ENCODE peak calls at places on chromosomes 2 and 18, in four cellular contexts. S, R, E and U are unnamed samples. For H3K4me1, the result is how much of the 10 kb centered on the place peaks cover.

GRCh38 chr2:27714053-27714452 is 50.4 kb downstream of the SLC4A1AP start:
- DNase-seq in S (no peak), R (no peak), E (no peak), U (no peak)

GRCh38 chr18:27226556-27227075 is 41.5 kb upstream of the CHST9 start:
- DNase-seq in S (no peak), R (no peak), E (no peak), U (no peak)

GRCh38 chr2:25437881-25438662 is 96.3 kb upstream of the DNMT3A start:
- DNase-seq in S (no peak), R (no peak), E (no peak), U (no peak)

GRCh38 chr2:74503506-74504475 is 3.7 kb downstream of the PCGF1 start:
- DNase-seq in S (peak), R (no peak), E (no peak), U (peak)

GRCh38 chr2:167264380-167264779 is 376.1 kb downstream of the XIRP2 start:
- DNase-seq in S (peak), R (peak), E (no peak), U (peak)

GRCh38 chr18:61464551-61465102 is 131.4 kb downstream of the CDH20 start:
- DNase-seq in S (no peak), R (peak), E (no peak), U (no peak)

GRCh38 chr18:14912967-14913366 is 165.0 kb downstream of the ANKRD30B start:
- DNase-seq in S (no peak), R (no peak), E (no peak), U (no peak)

GRCh38 chr2:237429761-237430160 is 15.8 kb upstream of the COL6A3 start:
- DNase-seq in S (no peak), R (no peak), E (no peak), U (no peak)

GRCh38 chr2:173205375-173205774 is 129.7 kb downstream of the MAP3K20 start:
- DNase-seq in S (no peak), R (peak), E (peak), U (no peak)

GRCh38 chr2:176122633-176123482 is at the start of gene HOXD9:
- DNase-seq in S (no peak), R (no peak), E (no peak), U (no peak)

GRCh38 chr2:104804148-104804890 is 49.6 kb upstream of the POU3F3 start:
- DNase-seq in S (peak), R (no peak), E (no peak), U (no peak)

GRCh38 chr2:145160855-145161254 is 640.9 kb upstream of the ZEB2 start:
- DNase-seq in S (no peak), R (no peak), E (no peak), U (no peak)

GRCh38 chr2:182642328-182642727 is 73.7 kb upstream of the DNAJC10 start:
- DNase-seq in S (peak), R (peak), E (peak), U (peak)

GRCh38 chr2:46086578-46087070 is 210.6 kb upstream of the EPAS1 start:
- DNase-seq in S (no peak), R (no peak), E (no peak), U (no peak)

GRCh38 chr2:221482581-221483140 is 89.4 kb downstream of the EPHA4 start:
- DNase-seq in S (no peak), R (peak), E (no peak), U (no peak)

GRCh38 chr2:157722580-157723234 is 94.0 kb upstream of the ACVR1C start:
- DNase-seq in S (peak), R (peak), E (peak), U (no peak)

GRCh38 chr2:14907014-14907612 is 274.6 kb downstream of the LRATD1 start:
- DNase-seq in S (peak), R (no peak), E (no peak), U (no peak)

GRCh38 chr2:8247905-8248622 is 433.8 kb upstream of the ID2 start:
- DNase-seq in S (no peak), R (peak), E (peak), U (no peak)

GRCh38 chr2:49796221-49796705 is 641.9 kb upstream of the FSHR start:
- DNase-seq in S (no peak), R (no peak), E (no peak), U (no peak)

GRCh38 chr2:3130889-3131635 is 246.6 kb downstream of the EIPR1 start:
- DNase-seq in S (no peak), R (no peak), E (no peak), U (no peak)

GRCh38 chr2:32680937-32681336 is 53.1 kb downstream of the TTC27 start:
- DNase-seq in S (no peak), R (peak), E (peak), U (peak)

GRCh38 chr2:32683520-32684086 is 55.8 kb downstream of the TTC27 start:
- DNase-seq in S (no peak), R (no peak), E (peak), U (peak)

GRCh38 chr2:32678825-32679224 is 51.0 kb downstream of the TTC27 start:
- DNase-seq in S (no peak), R (peak), E (peak), U (no peak)
- TF ChIP-seq CTCF in S (no peak), R (no peak), E (peak), U (no peak)

DNA sequence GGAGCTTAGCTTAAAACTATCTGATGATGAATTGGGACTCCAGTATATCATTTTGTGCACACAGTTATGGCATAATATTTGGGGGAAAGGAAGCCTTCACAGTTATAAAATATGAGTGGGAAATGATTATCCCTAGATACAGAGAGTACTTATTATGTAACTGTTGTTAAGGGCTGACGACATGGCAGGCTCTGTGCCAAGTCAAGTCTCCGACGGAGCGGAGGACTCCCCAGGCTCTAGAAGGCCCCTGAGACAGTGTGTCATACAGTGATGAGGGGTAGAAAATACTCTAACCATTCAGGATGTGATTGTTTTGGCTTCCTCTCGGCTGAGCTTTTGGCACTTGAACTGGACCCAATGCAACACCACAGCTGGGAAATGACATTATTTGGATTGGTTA is 211.8 kb downstream of the SLC8A1 start:
- DNase-seq in S (no peak), R (peak), E (peak), U (no peak)
- H3K4me3 ChIP-seq in S (no peak), R (no peak), E (no peak), U (no peak)

DNA sequence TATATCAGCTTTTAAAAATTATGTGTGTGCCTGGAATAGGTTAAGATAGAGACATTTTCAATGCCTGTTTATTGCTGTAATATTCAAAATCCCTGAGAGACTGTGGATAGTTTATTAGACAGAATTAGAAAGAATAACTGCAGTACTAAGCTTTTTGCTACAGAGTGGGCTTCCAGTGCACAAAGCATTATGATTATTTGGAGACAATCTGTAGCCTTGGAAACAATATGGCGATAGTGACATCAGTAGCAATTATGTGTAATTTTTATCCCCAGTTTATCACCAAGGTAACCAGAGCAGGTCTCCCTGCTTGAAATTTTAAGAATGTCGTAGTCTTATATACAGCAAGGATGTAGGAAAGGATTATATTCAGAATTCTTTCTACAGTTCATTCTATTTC is 100.0 kb downstream of the MYO3B start:
- DNase-seq in S (no peak), R (no peak), E (no peak), U (no peak)
- H3K4me1 ChIP-seq in S (under half), R (under half), E (under half), U (under half)

DNA sequence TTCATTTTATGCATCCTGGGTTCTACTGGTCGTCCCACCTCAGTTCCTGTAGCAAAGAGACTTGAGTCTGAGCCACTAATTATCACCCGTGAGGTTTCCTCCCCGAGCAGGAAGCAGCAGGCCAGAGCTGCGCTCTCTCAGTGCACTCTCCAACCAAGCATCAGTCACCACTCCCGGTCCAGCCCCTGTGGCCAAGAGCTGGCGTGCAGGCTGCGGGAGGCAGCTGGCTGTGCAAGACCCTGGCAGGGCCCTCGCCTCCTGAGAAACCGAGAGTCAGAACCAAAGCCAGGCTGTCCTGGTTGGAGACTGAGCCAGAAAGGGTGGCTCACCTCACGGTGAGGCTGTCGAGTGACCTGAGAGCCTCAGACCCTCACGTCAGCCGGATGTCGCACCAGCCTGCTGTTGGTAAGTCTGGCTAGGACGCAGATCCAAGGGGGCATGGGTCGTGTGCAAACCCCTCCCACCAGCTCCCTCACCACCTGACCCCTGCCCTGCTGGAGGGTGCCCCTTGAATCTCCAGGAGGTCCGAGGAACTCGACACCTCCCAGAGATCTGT is 7.1 kb downstream of the STEAP3 start:
- DNase-seq in S (peak), R (peak), E (peak), U (peak)
- TF ChIP-seq CTCF in S (no peak), R (no peak), E (no peak), U (no peak)

GRCh38 chr2:240436626-240437180 is 1.2 kb downstream of the GPC1 start:
- DNase-seq in S (peak), R (peak), E (peak), U (peak)
- H3K4me3 ChIP-seq in S (peak), R (peak), E (peak), U (peak)

GRCh38 chr18:13888317-13888716 is 27.0 kb downstream of the MC2R start:
- DNase-seq in S (no peak), R (no peak), E (no peak), U (no peak)

GRCh38 chr18:13892098-13892497 is 23.2 kb downstream of the MC2R start:
- DNase-seq in S (no peak), R (no peak), E (no peak), U (no peak)

GRCh38 chr18:13893418-13893760 is 21.9 kb downstream of the MC2R start:
- DNase-seq in S (no peak), R (no peak), E (no peak), U (no peak)

GRCh38 chr18:13889661-13890060 is 25.7 kb downstream of the MC2R start:
- DNase-seq in S (no peak), R (no peak), E (no peak), U (no peak)

GRCh38 chr18:13890962-13891361 is 24.4 kb downstream of the MC2R start:
- DNase-seq in S (no peak), R (no peak), E (no peak), U (no peak)
- H3K4me1 ChIP-seq in S (under half), R (under half), E (under half), U (under half)

GRCh38 chr18:6722680-6723079 is 6.8 kb upstream of the ARHGAP28 start:
- DNase-seq in S (no peak), R (no peak), E (no peak), U (peak)
- TF ChIP-seq CTCF in S (no peak), R (no peak), E (no peak), U (no peak)

DNA sequence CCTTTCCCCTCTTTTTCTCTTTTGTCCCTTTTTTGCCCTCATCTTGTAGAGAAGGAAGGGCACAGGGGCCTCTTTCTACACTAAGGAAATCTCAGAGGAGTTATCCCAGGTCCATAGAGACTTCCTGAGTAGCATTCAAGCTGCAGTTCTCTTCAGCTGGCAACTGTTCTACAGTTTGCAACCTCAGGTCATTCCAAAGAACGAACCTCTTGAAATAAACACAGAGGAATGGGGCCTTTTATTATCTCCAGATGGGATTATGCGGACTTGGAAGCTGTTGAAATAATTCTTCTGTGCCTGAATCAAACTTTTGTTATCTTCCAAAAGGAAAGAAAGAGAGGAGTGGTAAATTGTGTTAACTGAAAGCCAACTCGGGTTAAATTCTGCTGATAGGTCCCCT is 31.0 kb upstream of the NFE2L2 start:
- DNase-seq in S (no peak), R (peak), E (peak), U (peak)
- H3K4me3 ChIP-seq in S (no peak), R (no peak), E (peak), U (no peak)

GRCh38 chr2:60520477-60520876 is 33.0 kb downstream of the BCL11A start:
- DNase-seq in S (peak), R (no peak), E (peak), U (no peak)

GRCh38 chr2:60517441-60517840 is 36.0 kb downstream of the BCL11A start:
- DNase-seq in S (no peak), R (no peak), E (peak), U (no peak)

GRCh38 chr2:60516826-60517225 is 36.6 kb downstream of the BCL11A start:
- DNase-seq in S (no peak), R (no peak), E (no peak), U (no peak)

GRCh38 chr2:60519259-60519863 is 34.1 kb downstream of the BCL11A start:
- DNase-seq in S (no peak), R (no peak), E (peak), U (no peak)

GRCh38 chr2:60518567-60518966 is 34.9 kb downstream of the BCL11A start:
- DNase-seq in S (no peak), R (no peak), E (no peak), U (no peak)
- H3K4me1 ChIP-seq in S (half or more), R (under half), E (under half), U (under half)